ENCODE peak calls at places on chromosomes 6 and 20, in four cellular contexts. W is HepG2, S is K562, B is SK-N-SH. K is an unnamed sample.
A peak's percentile ranks its signal among the peaks of the same experiment; 100 is the strongest.

GRCh38 chr6:118650500-118651281 is 700 bp downstream of the CEP85L start:
- DNase-seq in W (no peak), S (peak; percentile 61), B (peak; percentile 77), K (no peak)

GRCh38 chr6:77470983-77471382 is 7.7 kb upstream of the HTR1B start:
- DNase-seq in W (no peak), S (no peak), B (no peak), K (no peak)

GRCh38 chr20:50189681-50190250 is 864 bp upstream of the CEBPB start:
- DNase-seq in W (peak; percentile 79), S (peak; percentile 65), B (no peak), K (no peak)

GRCh38 chr6:30122515-30122914 is 9.6 kb upstream of the TRIM31 start:
- DNase-seq in W (no peak), S (no peak), B (no peak), K (no peak)

GRCh38 chr20:47785321-47785899 is at the start of gene SULF2:
- DNase-seq in W (no peak), S (no peak), B (peak; percentile 77), K (no peak)

GRCh38 chr6:12158686-12159415 is 131.3 kb upstream of the EDN1 start:
- DNase-seq in W (no peak), S (peak; percentile 32), B (no peak), K (no peak)

GRCh38 chr6:34247481-34248197 is 1.2 kb downstream of the SMIM29 start:
- DNase-seq in W (no peak), S (peak; percentile 45), B (no peak), K (no peak)

GRCh38 chr6:110859335-110859792 is 15.2 kb upstream of the AMD1 start:
- DNase-seq in W (no peak), S (no peak), B (no peak), K (no peak)

GRCh38 chr6:36404164-36404563 is 16.7 kb upstream of the ETV7 start:
- DNase-seq in W (no peak), S (no peak), B (no peak), K (no peak)

GRCh38 chr6:106056738-106057390 is 29.3 kb upstream of the PRDM1 start:
- DNase-seq in W (no peak), S (no peak), B (no peak), K (no peak)

GRCh38 chr6:127298475-127298874 is 31.8 kb downstream of the RNF146 start:
- DNase-seq in W (no peak), S (no peak), B (no peak), K (no peak)

GRCh38 chr6:74249658-74250057 is 553.7 kb downstream of the CD109 start:
- DNase-seq in W (no peak), S (no peak), B (no peak), K (no peak)

GRCh38 chr6:116631379-116631990 is 15.2 kb downstream of the RSPH4A start:
- DNase-seq in W (peak; percentile 100), S (no peak), B (no peak), K (no peak)

GRCh38 chr6:33851959-33852358 is 48.2 kb upstream of the MLN start:
- DNase-seq in W (peak; percentile 25), S (peak; percentile 75), B (no peak), K (peak; percentile 31)

GRCh38 chr20:42010090-42010489 is 391.9 kb upstream of the CHD6 start:
- DNase-seq in W (no peak), S (no peak), B (no peak), K (no peak)

GRCh38 chr20:31710423-31711250 is 12.0 kb downstream of the BCL2L1 start:
- DNase-seq in W (no peak), S (no peak), B (no peak), K (no peak)

GRCh38 chr6:132623446-132623845 is 629 bp downstream of the TAAR2 start:
- DNase-seq in W (no peak), S (no peak), B (no peak), K (no peak)

GRCh38 chr6:14706378-14706929 is 539.4 kb upstream of the JARID2 start:
- DNase-seq in W (no peak), S (peak; percentile 73), B (no peak), K (peak; percentile 48)

GRCh38 chr6:118387921-118388701 is 160.0 kb upstream of the PLN start:
- DNase-seq in W (no peak), S (no peak), B (no peak), K (peak; percentile 3)

GRCh38 chr6:3913958-3914337 is 64.8 kb downstream of the FAM50B start:
- DNase-seq in W (peak; percentile 39), S (no peak), B (no peak), K (no peak)

GRCh38 chr20:64223526-64224067 is 32.0 kb upstream of the PCMTD2 start:
- DNase-seq in W (peak; percentile 67), S (peak; percentile 82), B (no peak), K (no peak)

GRCh38 chr6:56096454-56096853 is 150.9 kb downstream of the COL21A1 start:
- DNase-seq in W (no peak), S (no peak), B (no peak), K (no peak)

GRCh38 chr6:32947552-32948465 is 5.1 kb downstream of the HLA-DMA start:
- DNase-seq in W (peak; percentile 58), S (no peak), B (peak; percentile 21), K (peak; percentile 48)

GRCh38 chr20:1334370-1334731 is 5.4 kb upstream of the SDCBP2 start:
- DNase-seq in W (no peak), S (no peak), B (no peak), K (no peak)

GRCh38 chr20:1332749-1333300 is 3.9 kb upstream of the SDCBP2 start:
- DNase-seq in W (no peak), S (no peak), B (no peak), K (no peak)

GRCh38 chr20:1334761-1335160 is 5.8 kb upstream of the SDCBP2 start:
- DNase-seq in W (peak; percentile 63), S (peak; percentile 23), B (no peak), K (peak; percentile 27)

GRCh38 chr20:1331801-1332453 is 3.0 kb upstream of the SDCBP2 start:
- DNase-seq in W (no peak), S (no peak), B (no peak), K (no peak)

DNA sequence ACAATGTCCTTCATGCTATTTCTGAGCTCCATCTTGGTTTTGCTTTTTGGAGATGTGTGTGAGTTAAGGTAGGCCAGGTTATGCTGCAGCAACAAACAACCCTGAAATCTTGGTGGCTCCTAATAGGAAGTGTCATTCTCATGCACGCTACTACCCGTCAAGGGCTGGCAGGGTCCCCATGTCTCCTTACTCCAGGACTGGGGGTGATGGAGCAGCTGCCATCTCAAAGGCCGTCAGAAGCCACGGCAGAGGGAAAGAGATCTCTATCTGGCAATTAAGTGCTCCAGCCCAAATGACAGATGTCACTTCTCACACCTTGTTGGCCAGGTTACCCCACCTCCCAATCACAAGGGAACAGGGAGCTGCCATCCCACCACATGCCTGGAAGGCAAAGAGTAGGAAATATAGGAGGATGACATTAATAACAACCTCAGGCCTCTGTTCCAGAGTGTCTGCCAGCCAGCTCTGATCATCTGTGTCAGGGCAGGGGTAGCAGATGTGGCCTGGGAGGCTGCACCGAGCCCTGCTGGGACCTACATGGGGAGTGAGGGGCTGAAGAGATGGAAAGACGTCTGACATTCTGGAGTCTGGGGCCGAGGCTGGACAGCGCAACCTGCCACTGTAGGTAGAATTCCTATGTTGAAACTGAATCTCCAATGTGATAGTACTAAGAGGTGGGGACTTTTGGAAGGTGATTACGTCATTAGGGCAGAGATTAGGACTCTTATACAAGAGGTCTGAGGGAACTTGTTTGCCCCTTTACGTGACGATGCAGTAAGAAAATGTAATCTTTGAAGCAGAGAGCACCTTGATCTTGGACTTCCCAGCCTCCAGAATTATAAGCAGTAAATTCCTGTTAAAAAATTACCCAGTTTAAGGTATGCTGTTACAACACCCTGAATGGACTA is 4.8 kb upstream of the SDCBP2 start:
- DNase-seq in W (no peak), S (no peak), B (no peak), K (no peak)
- TF ChIP-seq ELF1 in W (no peak), S (no peak), B (no peak), K (no peak)

GRCh38 chr6:109008537-109008950 is 86.1 kb downstream of the SESN1 start:
- DNase-seq in W (no peak), S (no peak), B (no peak), K (no peak)

GRCh38 chr6:109008061-109008460 is 86.6 kb downstream of the SESN1 start:
- DNase-seq in W (no peak), S (no peak), B (no peak), K (no peak)

GRCh38 chr6:109006818-109007217 is 87.8 kb downstream of the SESN1 start:
- DNase-seq in W (no peak), S (no peak), B (peak; percentile 11), K (no peak)

GRCh38 chr6:109008951-109009760 is 85.5 kb downstream of the SESN1 start:
- DNase-seq in W (peak; percentile 72), S (peak; percentile 84), B (peak; percentile 93), K (peak; percentile 47)

DNA sequence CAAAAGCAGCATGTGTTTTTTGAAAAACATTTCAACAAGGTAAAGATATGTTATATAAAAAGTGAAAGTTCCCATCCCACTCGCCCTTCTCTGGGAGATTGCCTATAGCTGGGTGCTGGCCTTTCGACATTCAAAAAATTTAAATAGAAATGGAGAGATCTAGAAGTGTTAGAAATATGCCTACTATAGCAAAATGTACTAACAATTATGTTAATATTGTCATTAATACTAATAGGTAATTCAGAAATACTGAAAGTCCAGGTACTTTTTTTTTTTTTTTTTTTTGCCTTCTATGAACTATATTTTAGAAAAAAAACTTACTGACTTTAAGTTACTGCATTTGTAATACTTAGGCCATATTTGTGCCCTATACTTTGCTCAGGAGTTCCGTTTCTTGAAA is 87.1 kb downstream of the SESN1 start:
- DNase-seq in W (no peak), S (no peak), B (no peak), K (no peak)
- H3K4me1 ChIP-seq in W (peaks cover 47% of the 10 kb centered on the region), S (peaks cover 6% of the 10 kb centered on the region), B (no peaks in the 10 kb centered on the region), K (peaks cover 17% of the 10 kb centered on the region)

DNA sequence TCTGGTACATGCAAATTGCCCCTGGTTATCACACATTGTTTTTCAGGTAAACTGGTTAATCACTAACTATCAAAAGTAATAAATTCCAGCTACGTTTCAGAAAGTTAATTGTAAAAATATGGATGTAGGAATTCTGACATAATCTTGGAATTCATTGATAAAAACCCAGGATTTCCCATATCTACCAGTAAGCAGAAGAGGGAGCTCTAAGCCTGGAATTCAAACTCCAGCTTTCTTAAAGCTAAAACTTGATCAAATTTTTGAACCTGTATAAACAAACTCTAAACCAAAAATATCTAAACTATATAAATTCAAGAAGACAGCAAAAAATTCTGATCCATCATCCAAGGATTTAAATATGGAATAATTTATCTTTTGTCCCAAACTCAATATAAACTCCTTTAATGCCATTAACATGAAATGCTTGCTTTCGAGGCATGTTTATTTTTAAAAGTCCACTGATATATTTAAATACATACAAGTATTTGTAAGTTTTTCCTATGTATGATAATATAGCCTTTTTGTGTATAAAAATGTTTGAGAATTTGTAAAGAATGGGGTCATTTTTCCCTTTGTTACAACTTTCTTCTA is 91.5 kb upstream of the RNF217 start:
- DNase-seq in W (peak; percentile 14), S (no peak), B (peak; percentile 8), K (peak; percentile 21)
- TF ChIP-seq ELF1 in W (no peak), S (no peak), B (no peak), K (no peak)

DNA sequence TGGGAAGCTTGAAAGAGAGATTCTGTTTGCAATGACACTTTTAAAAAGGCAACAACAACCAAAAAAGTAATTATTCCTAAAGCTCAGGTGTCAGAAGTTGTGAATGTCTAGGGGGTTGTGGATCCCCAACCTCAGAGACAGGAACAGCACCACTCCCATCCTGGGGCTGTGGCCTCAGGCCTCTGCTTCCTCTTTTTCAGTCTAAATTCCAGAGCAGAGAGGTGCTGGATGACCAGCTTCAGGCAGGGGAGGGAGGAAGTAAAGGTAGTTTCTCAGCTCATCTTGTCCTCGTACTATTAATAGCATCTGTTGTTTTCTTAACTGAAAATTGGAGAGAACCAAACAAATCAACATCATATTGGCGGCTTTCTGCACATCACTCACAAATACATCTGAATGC is 8.3 kb downstream of the NT5E start:
- DNase-seq in W (no peak), S (no peak), B (no peak), K (no peak)
- H3K4me1 ChIP-seq in W (peaks cover 76% of the 10 kb centered on the region), S (no peaks in the 10 kb centered on the region), B (peaks cover 75% of the 10 kb centered on the region), K (peaks cover 100% of the 10 kb centered on the region)

K was measured in HCT116.